ENCODE peak calls at places on chromosomes 1 and 21, in five cellular contexts. R, V, C, P and E are unnamed samples.
A peak's percentile ranks its signal among the peaks of the same experiment; 100 is the strongest.

GRCh38 chr1:94514095-94514727 is 27.3 kb downstream of the F3 start:
- DNase-seq in R (no peak), V (peak; percentile 24), C (peak; percentile 46), P (peak; percentile 25), E (peak; percentile 20)

GRCh38 chr21:45725844-45726200 is 82.3 kb downstream of the PCBP3 start:
- DNase-seq in R (no peak), V (no peak), C (no peak), P (no peak), E (no peak)

GRCh38 chr1:235401251-235401650 is 34.0 kb downstream of the TBCE start:
- DNase-seq in R (no peak), V (no peak), C (no peak), P (no peak), E (peak; percentile 68)

GRCh38 chr1:206797534-206798383 is 25.5 kb upstream of the IL10 start:
- DNase-seq in R (no peak), V (no peak), C (no peak), P (peak; percentile 60), E (peak; percentile 27)

GRCh38 chr1:207581496-207582168 is 63.3 kb upstream of the CR1L start:
- DNase-seq in R (no peak), V (no peak), C (no peak), P (no peak), E (no peak)

GRCh38 chr1:168079761-168080160 is 57.0 kb downstream of the GPR161 start:
- DNase-seq in R (no peak), V (peak; percentile 65), C (no peak), P (no peak), E (no peak)

GRCh38 chr1:245240648-245241165 is 85.9 kb downstream of the KIF26B start:
- DNase-seq in R (no peak), V (no peak), C (no peak), P (no peak), E (no peak)

GRCh38 chr1:18531503-18531845 is 50.7 kb downstream of the KLHDC7A start:
- DNase-seq in R (no peak), V (no peak), C (no peak), P (no peak), E (no peak)

GRCh38 chr1:26723013-26723991 is 27.5 kb downstream of the ARID1A start:
- DNase-seq in R (no peak), V (peak; percentile 99), C (peak; percentile 82), P (peak; percentile 93), E (peak; percentile 86)

GRCh38 chr21:45547211-45547900 is 5.1 kb upstream of the SLC19A1 start:
- DNase-seq in R (no peak), V (no peak), C (no peak), P (no peak), E (no peak)

GRCh38 chr21:44984428-44984791 is 44.6 kb downstream of the SLX9 start:
- DNase-seq in R (no peak), V (no peak), C (peak; percentile 28), P (no peak), E (peak; percentile 71)

GRCh38 chr1:115329965-115330364 is 8.1 kb downstream of the NGF start:
- DNase-seq in R (no peak), V (peak; percentile 46), C (no peak), P (no peak), E (no peak)

GRCh38 chr1:231522931-231523642 is 5.4 kb upstream of the TSNAX start:
- DNase-seq in R (no peak), V (no peak), C (no peak), P (no peak), E (no peak)

GRCh38 chr1:24390924-24391782 is 22.4 kb downstream of the STPG1 start:
- DNase-seq in R (no peak), V (peak; percentile 86), C (peak; percentile 60), P (peak; percentile 78), E (peak; percentile 78)
- H2AFZ ChIP-seq in R (peak overlapping the region; percentile 40), V (peak overlapping the region; percentile 4), C (no peak overlapping the region), P (no peak overlapping the region), E (peak overlapping the region; percentile 58)

GRCh38 chr1:239218296-239218695 is 168.1 kb upstream of the CHRM3 start:
- DNase-seq in R (no peak), V (no peak), C (no peak), P (no peak), E (no peak)

GRCh38 chr1:239224100-239224499 is 162.3 kb upstream of the CHRM3 start:
- DNase-seq in R (no peak), V (no peak), C (no peak), P (no peak), E (no peak)

GRCh38 chr1:239222999-239223398 is 163.4 kb upstream of the CHRM3 start:
- DNase-seq in R (no peak), V (no peak), C (no peak), P (no peak), E (no peak)

GRCh38 chr1:239219679-239220078 is 166.7 kb upstream of the CHRM3 start:
- DNase-seq in R (no peak), V (no peak), C (no peak), P (no peak), E (no peak)

GRCh38 chr1:239221656-239222055 is 164.7 kb upstream of the CHRM3 start:
- DNase-seq in R (no peak), V (no peak), C (no peak), P (no peak), E (no peak)
- H3K9ac ChIP-seq in R (no peak overlapping the region), V (no peak overlapping the region), C (no peak overlapping the region), P (no peak overlapping the region), E (no peak overlapping the region)

GRCh38 chr1:36835696-36836095 is 198.6 kb downstream of the GRIK3 start:
- DNase-seq in R (no peak), V (no peak), C (no peak), P (no peak), E (no peak)
- TF ChIP-seq MXI1 in R (no peak), V (no peak), C (no peak), P (no peak), E (no peak)

DNA sequence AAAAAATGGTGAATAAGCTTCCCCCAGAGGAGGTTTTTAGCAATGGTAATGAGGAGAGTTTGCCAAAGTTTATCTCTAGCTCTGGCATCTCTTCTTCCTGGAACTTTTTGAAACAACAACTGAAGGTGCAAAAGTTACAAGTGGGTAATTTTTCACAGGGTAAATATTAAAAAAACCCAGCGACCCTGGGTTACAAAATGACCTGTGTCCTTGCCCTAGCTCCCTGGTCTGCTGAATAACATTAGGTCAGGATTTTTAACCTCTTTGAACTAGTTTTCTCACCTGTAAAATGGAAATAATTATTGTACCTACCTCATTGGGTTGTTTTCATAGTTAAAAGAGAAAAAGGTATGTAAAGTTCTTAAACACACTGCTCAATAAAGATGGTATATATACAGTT is 332.4 kb upstream of the DUSP10 start:
- DNase-seq in R (no peak), V (no peak), C (no peak), P (no peak), E (no peak)
- H2AFZ ChIP-seq in R (no peak overlapping the region), V (no peak overlapping the region), C (peak overlapping the region; percentile 48), P (no peak overlapping the region), E (peak overlapping the region; percentile 0)

DNA sequence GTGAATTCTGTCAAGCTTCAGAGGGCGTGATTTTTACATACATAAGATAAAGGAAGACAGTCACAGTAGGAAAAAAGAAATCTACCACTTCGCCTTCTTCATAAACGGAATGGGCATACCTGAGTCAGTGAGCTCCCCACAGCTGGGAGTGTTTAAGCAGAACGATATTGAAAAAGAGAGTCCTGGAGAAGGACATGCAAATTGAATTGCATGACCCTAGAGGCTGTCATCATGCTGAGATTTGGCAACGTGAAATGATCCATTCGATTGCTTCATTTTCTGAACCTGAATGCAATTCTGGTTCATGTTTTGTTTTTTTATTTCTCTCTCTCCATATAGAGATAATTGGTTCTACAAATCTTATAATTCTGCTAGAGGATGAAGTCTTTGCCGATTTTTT is 3.7 kb downstream of the RGSL1 start:
- DNase-seq in R (no peak), V (no peak), C (no peak), P (no peak), E (no peak)
- H3K9ac ChIP-seq in R (no peak overlapping the region), V (no peak overlapping the region), C (no peak overlapping the region), P (no peak overlapping the region), E (no peak overlapping the region)

DNA sequence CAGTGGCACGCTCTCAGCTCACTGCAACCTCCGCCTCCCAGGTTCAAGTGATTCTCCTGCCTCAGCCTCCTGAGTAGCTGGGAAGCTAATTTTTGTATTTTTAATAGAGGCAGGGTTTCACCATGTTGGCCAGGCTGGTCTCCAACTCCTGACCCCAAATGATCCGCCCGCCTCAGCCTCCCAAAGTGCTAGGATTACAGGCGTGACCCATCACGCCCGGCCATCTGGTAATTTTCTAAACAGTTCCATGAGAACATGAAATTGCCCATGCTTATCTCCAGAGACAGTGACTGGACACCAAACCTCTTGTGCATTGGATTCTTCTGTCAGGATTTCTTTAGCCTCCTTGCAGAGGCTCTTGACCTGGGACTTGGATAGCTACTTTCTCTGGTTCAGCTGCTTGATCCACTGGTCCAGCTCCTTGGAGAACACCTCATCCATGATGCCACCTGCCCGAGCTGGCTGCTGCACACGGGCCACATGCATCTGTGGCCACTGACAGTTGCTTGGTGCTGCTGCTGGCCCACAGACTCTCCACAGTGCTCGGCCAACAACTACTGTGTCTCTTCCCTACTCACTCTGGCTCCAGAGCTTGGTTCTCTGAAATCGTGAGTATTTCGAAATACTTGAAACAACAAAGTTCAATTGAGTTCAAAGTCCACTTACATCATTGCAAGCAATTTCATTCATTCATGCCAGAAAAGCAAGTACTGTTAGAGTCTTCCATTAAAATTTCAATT is 40.0 kb upstream of the CTPS1 start:
- DNase-seq in R (no peak), V (peak; percentile 70), C (peak; percentile 95), P (peak; percentile 65), E (no peak)
- TF ChIP-seq MXI1 in R (no peak), V (no peak), C (no peak), P (no peak), E (no peak)

DNA sequence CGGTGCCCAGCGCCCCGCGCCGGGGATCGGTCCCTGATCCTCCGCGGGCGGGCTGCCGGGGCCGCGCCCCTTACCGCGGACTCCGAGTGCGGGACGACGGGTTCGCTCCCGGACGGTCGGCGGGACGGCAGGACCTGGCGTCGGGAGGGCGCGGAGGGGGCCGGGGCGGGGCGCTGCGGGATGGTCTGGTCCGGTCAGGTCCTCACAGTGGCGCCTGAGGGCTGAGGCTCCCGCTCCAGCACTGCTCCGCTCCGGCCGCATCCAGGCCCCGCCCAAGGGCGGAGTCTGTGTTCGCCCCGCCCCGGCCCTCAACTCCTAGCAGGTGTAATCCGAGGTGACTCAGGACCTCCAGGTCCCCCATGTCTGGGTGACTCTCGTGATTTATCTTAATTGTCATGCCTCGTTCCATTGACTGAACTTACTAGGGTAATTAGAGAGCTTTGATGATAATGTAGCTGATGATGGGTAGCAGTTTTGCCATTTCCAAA is at the start of gene RAB3B:
- DNase-seq in R (no peak), V (peak; percentile 64), C (peak; percentile 40), P (peak; percentile 92), E (peak; percentile 92)
- H2AFZ ChIP-seq in R (no peak within 1 kb of the TSS), V (peak within 1 kb of the TSS; percentile 87), C (no peak within 1 kb of the TSS), P (peak within 1 kb of the TSS; percentile 75), E (peak within 1 kb of the TSS; percentile 81)

DNA sequence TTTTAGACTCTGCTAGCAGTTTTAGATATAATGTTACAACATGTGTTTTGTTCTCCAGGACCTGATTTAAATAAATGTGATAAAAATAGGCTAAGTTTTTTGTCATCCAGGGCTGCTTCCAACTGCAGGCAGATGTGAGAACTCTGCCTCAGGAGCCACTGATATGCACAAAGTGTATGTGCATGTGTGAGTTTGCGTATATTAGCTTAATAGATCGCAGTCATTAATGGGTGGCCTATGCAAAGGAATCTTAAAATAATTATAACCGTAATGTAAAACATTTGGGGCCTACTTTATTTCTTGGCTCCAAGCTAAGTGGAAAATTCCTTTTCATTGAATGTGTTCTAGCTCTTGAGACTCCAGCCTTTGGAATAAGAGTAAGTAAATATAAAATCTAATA is 16.7 kb downstream of the DHX9 start:
- DNase-seq in R (no peak), V (no peak), C (no peak), P (no peak), E (no peak)
- H3K9ac ChIP-seq in R (no peak overlapping the region), V (no peak overlapping the region), C (no peak overlapping the region), P (no peak overlapping the region), E (no peak overlapping the region)

GRCh38 chr1:248045209-248045608 is 1.4 kb upstream of the OR2L3 start:
- DNase-seq in R (no peak), V (no peak), C (no peak), P (no peak), E (no peak)
- TF ChIP-seq MXI1 in R (no peak), V (no peak), C (no peak), P (no peak), E (no peak)